ENCODE peak calls at places on chromosomes 6 and 20, in six cellular contexts. C, T, Y, B, K and Q are unnamed samples.

GRCh38 chr6:139296927-139297326 is 5.1 kb upstream of the TXLNB start:
- DNase-seq in C (no peak), T (no peak), Y (no peak), B (no peak), K (no peak), Q (peak)

GRCh38 chr6:11795403-11795802 is 16.8 kb upstream of the ADTRP start:
- DNase-seq in C (no peak), T (no peak), Y (no peak), B (no peak), K (no peak), Q (no peak)

GRCh38 chr20:37729452-37729851 is 35.6 kb downstream of the CTNNBL1 start:
- DNase-seq in C (no peak), T (peak), Y (no peak), B (no peak), K (peak), Q (no peak)

GRCh38 chr6:36779227-36779626 is 60.0 kb downstream of the CPNE5 start:
- DNase-seq in C (no peak), T (no peak), Y (no peak), B (no peak), K (no peak), Q (no peak)

GRCh38 chr6:4776967-4777925 is 1.0 kb downstream of the CDYL start:
- DNase-seq in C (no peak), T (peak), Y (no peak), B (no peak), K (peak), Q (peak)

GRCh38 chr6:73644030-73644429 is 9.8 kb downstream of the SLC17A5 start:
- DNase-seq in C (no peak), T (no peak), Y (no peak), B (no peak), K (no peak), Q (peak)

GRCh38 chr20:825710-826421 is 7.6 kb upstream of the FAM110A start:
- DNase-seq in C (no peak), T (no peak), Y (no peak), B (no peak), K (no peak), Q (no peak)

GRCh38 chr20:63356931-63357879 is 3.9 kb downstream of the CHRNA4 start:
- DNase-seq in C (no peak), T (no peak), Y (no peak), B (no peak), K (no peak), Q (no peak)

GRCh38 chr6:155056756-155057155 is 61.6 kb downstream of the TIAM2 start:
- DNase-seq in C (no peak), T (no peak), Y (no peak), B (no peak), K (no peak), Q (no peak)
- H3K27ac ChIP-seq in C (no peak), T (no peak), Y (no peak), B (no peak), K (no peak), Q (no peak)

GRCh38 chr20:57443866-57444265 is 52.7 kb downstream of the RBM38 start:
- DNase-seq in C (no peak), T (no peak), Y (no peak), B (no peak), K (no peak), Q (no peak)

GRCh38 chr20:57445774-57446173 is 54.6 kb downstream of the RBM38 start:
- DNase-seq in C (no peak), T (no peak), Y (no peak), B (no peak), K (no peak), Q (no peak)

GRCh38 chr20:57445298-57445697 is 54.1 kb downstream of the RBM38 start:
- DNase-seq in C (no peak), T (no peak), Y (no peak), B (peak), K (no peak), Q (peak)

GRCh38 chr20:57443349-57443748 is 52.2 kb downstream of the RBM38 start:
- DNase-seq in C (no peak), T (no peak), Y (no peak), B (no peak), K (no peak), Q (no peak)

GRCh38 chr20:57444394-57445048 is 53.3 kb downstream of the RBM38 start:
- DNase-seq in C (no peak), T (no peak), Y (no peak), B (no peak), K (no peak), Q (no peak)
- H3K27ac ChIP-seq in C (peak), T (no peak), Y (no peak), B (peak), K (no peak), Q (no peak)

DNA sequence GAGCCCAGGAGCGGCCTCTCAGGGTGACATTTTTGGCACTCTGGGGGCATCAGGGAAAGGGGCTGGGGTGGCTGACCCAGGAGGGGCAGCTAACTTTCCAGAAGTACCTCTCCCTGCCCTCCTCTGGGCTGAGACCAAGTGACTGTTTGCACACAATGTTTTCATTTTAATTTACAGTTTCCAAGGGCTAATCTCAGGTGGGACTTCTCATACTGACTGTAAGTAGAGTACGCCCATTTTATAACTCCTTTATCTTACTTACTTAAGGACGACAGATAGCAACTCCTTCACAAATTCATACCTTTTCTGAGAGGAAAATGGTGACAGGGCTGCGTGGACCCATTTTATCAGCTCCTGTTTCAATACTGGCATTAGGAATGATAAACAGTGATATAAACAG is 172.9 kb upstream of the EXOC2 start:
- DNase-seq in C (no peak), T (no peak), Y (no peak), B (no peak), K (no peak), Q (no peak)
- H3K27ac ChIP-seq in C (no peak), T (no peak), Y (no peak), B (no peak), K (no peak), Q (no peak)

DNA sequence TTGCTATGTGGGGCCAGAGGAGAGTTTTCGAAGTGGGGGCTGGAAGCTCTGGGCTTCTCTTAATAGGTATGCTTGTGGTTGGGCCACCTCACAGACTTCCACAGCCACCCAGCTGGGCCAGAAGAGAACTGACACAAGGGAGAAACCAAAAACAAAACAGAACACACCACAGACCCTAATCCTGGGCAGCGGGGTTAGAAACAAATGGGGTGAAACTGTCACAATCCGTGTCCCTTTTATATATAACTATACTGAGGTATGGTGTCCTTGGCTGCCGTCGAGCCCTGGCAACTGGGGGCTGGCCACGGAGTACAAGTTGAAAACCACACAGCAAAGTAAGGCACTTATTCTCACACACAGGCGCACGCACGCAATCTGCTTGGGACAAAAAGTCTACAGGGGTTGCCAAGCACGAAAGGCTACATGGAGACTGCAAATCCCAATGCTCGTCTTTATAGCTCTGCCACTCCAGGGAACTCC is 78.3 kb downstream of the TRAM2 start:
- DNase-seq in C (no peak), T (no peak), Y (no peak), B (no peak), K (no peak), Q (no peak)
- H3K27ac ChIP-seq in C (peak), T (peak), Y (no peak), B (peak), K (no peak), Q (no peak)